ENCODE peak calls at places on chromosome 2, in nine cellular contexts. A, I, Q, W, T, N, X, U and E are unnamed samples.
A peak's percentile ranks its signal among the peaks of the same experiment; 100 is the strongest.

GRCh38 chr2:240790370-240791210 is 29.4 kb downstream of the KIF1A start:
- DNase-seq in A (no peak), I (no peak), Q (peak; percentile 1), W (no peak), T (no peak), N (no peak), X (no peak), U (no peak), E (no peak)

GRCh38 chr2:6410265-6410664 is 455.4 kb downstream of the CMPK2 start:
- DNase-seq in A (no peak), I (no peak), Q (no peak), W (no peak), T (no peak), N (no peak), X (no peak), U (no peak), E (no peak)

GRCh38 chr2:137677466-137677865 is 286.8 kb upstream of the HNMT start:
- DNase-seq in A (no peak), I (no peak), Q (no peak), W (no peak), T (no peak), N (no peak), X (no peak), U (no peak), E (no peak)

GRCh38 chr2:14944562-14945346 is 312.2 kb downstream of the LRATD1 start:
- DNase-seq in A (no peak), I (no peak), Q (no peak), W (no peak), T (no peak), N (no peak), X (peak; percentile 1), U (peak; percentile 18), E (no peak)

GRCh38 chr2:220569380-220569779 is 942.0 kb downstream of the SLC4A3 start:
- DNase-seq in A (no peak), I (no peak), Q (no peak), W (no peak), T (no peak), N (no peak), X (no peak), U (no peak), E (no peak)

GRCh38 chr2:170017848-170018492 is 160.0 kb upstream of the MYO3B start:
- DNase-seq in A (no peak), I (no peak), Q (no peak), W (no peak), T (no peak), N (no peak), X (peak; percentile 72), U (no peak), E (no peak)

GRCh38 chr2:120798569-120799215 is 63.0 kb downstream of the GLI2 start:
- DNase-seq in A (no peak), I (no peak), Q (no peak), W (no peak), T (no peak), N (no peak), X (no peak), U (no peak), E (no peak)

GRCh38 chr2:145687445-145688104 is 1167.7 kb upstream of the ZEB2 start:
- DNase-seq in A (no peak), I (no peak), Q (no peak), W (no peak), T (no peak), N (no peak), X (peak; percentile 24), U (peak; percentile 5), E (no peak)

GRCh38 chr2:172962824-172963223 is 112.8 kb upstream of the MAP3K20 start:
- DNase-seq in A (peak; percentile 36), I (no peak), Q (no peak), W (no peak), T (no peak), N (no peak), X (peak; percentile 66), U (peak; percentile 71), E (no peak)

GRCh38 chr2:44844651-44845270 is 96.7 kb upstream of the SIX3 start:
- DNase-seq in A (no peak), I (no peak), Q (no peak), W (no peak), T (no peak), N (no peak), X (no peak), U (no peak), E (no peak)

GRCh38 chr2:62564380-62565137 is 58.6 kb upstream of the TMEM17 start:
- DNase-seq in A (no peak), I (no peak), Q (no peak), W (no peak), T (no peak), N (no peak), X (no peak), U (no peak), E (no peak)

GRCh38 chr2:207801259-207801658 is 31.6 kb upstream of the FZD5 start:
- DNase-seq in A (no peak), I (no peak), Q (no peak), W (no peak), T (no peak), N (no peak), X (no peak), U (no peak), E (no peak)

GRCh38 chr2:97769308-97769707 is 55.9 kb downstream of the ZAP70 start:
- DNase-seq in A (no peak), I (no peak), Q (no peak), W (no peak), T (no peak), N (no peak), X (no peak), U (no peak), E (no peak)

GRCh38 chr2:18117592-18117991 is 239.1 kb downstream of the KCNS3 start:
- DNase-seq in A (peak; percentile 47), I (no peak), Q (no peak), W (no peak), T (no peak), N (no peak), X (peak; percentile 36), U (peak; percentile 5), E (no peak)

GRCh38 chr2:96146881-96147592 is 1.8 kb upstream of the DUSP2 start:
- DNase-seq in A (no peak), I (peak; percentile 25), Q (no peak), W (no peak), T (no peak), N (no peak), X (no peak), U (peak; percentile 19), E (no peak)

GRCh38 chr2:5057895-5058294 is 634.3 kb upstream of the SOX11 start:
- DNase-seq in A (no peak), I (no peak), Q (no peak), W (no peak), T (no peak), N (no peak), X (no peak), U (no peak), E (no peak)

GRCh38 chr2:8965573-8965972 is 37.9 kb downstream of the MBOAT2 start:
- DNase-seq in A (no peak), I (no peak), Q (no peak), W (no peak), T (no peak), N (no peak), X (no peak), U (no peak), E (no peak)

GRCh38 chr2:170265321-170265720 is 87.4 kb downstream of the MYO3B start:
- DNase-seq in A (no peak), I (no peak), Q (no peak), W (no peak), T (no peak), N (no peak), X (no peak), U (no peak), E (no peak)

GRCh38 chr2:18345848-18346247 is 214.6 kb downstream of the RDH14 start:
- DNase-seq in A (peak; percentile 2), I (no peak), Q (no peak), W (no peak), T (no peak), N (no peak), X (peak; percentile 64), U (no peak), E (no peak)

GRCh38 chr2:110107092-110108079 is 8.2 kb downstream of the MALL start:
- DNase-seq in A (no peak), I (no peak), Q (no peak), W (no peak), T (no peak), N (no peak), X (no peak), U (no peak), E (no peak)

GRCh38 chr2:36589230-36589630 is 8.7 kb downstream of the FEZ2 start:
- DNase-seq in A (no peak), I (no peak), Q (no peak), W (no peak), T (no peak), N (no peak), X (no peak), U (no peak), E (no peak)

GRCh38 chr2:217897816-217898806 is 104.7 kb downstream of the TNS1 start:
- DNase-seq in A (no peak), I (no peak), Q (no peak), W (no peak), T (no peak), N (peak; percentile 73), X (no peak), U (no peak), E (no peak)

GRCh38 chr2:6523476-6523875 is 342.2 kb downstream of the CMPK2 start:
- DNase-seq in A (no peak), I (no peak), Q (no peak), W (no peak), T (no peak), N (no peak), X (no peak), U (no peak), E (no peak)

GRCh38 chr2:236706803-236707202 is 137.2 kb downstream of the ACKR3 start:
- DNase-seq in A (no peak), I (no peak), Q (no peak), W (no peak), T (no peak), N (no peak), X (no peak), U (no peak), E (no peak)